ENCODE peak calls at places on chromosomes 4 and X, in ten cellular contexts. H is progenitor cell of endocrine pancreas; X is NCI-H1092; U is Peyer's patch; C is astrocyte; M is endothelial cell; Y is stimulated activated CD4-positive, alpha-beta T cell treated with anti-CD3 and anti-CD28 coated beads, TNF-alpha, amount 100 ng/mL, for 1 hour; P is HS-5; F is left ventricle myocardium superior; R is GM23248. E is an unnamed sample.

GRCh38 chrX:106742831-106743230 is 16.3 kb downstream of the RNF128 start:
- DNase-seq in H (no peak), X (no peak), U (no peak), C (peak), M (no peak), Y (no peak), P (no peak), F (no peak), R (no peak), E (no peak)

GRCh38 chr4:140296871-140297570 is 76.4 kb upstream of the SCOC start:
- DNase-seq in H (no peak), X (peak), U (no peak), C (peak), M (no peak), Y (no peak), P (no peak), F (no peak), R (peak), E (no peak)

GRCh38 chr4:176549161-176549865 is 229.5 kb downstream of the SPCS3 start:
- DNase-seq in H (no peak), X (no peak), U (no peak), C (peak), M (no peak), Y (no peak), P (no peak), F (no peak), R (peak), E (no peak)

GRCh38 chr4:45102716-45103115 is 376.4 kb upstream of the GNPDA2 start:
- DNase-seq in H (no peak), X (no peak), U (no peak), C (no peak), M (no peak), Y (no peak), P (no peak), F (no peak), R (no peak), E (no peak)

GRCh38 chr4:36835246-36835645 is 409.3 kb upstream of the NWD2 start:
- DNase-seq in H (no peak), X (no peak), U (no peak), C (no peak), M (no peak), Y (no peak), P (no peak), F (no peak), R (no peak), E (no peak)

GRCh38 chr4:110020139-110020538 is 107.5 kb downstream of the EGF start:
- DNase-seq in H (no peak), X (no peak), U (no peak), C (peak), M (no peak), Y (no peak), P (no peak), F (no peak), R (no peak), E (no peak)

GRCh38 chr4:55038176-55038890 is 87.1 kb downstream of the KDR start:
- DNase-seq in H (no peak), X (no peak), U (no peak), C (peak), M (no peak), Y (no peak), P (no peak), F (peak), R (peak), E (no peak)

GRCh38 chrX:17590892-17591740 is 146.2 kb upstream of the SCML1 start:
- DNase-seq in H (peak), X (peak), U (peak), C (peak), M (peak), Y (peak), P (no peak), F (peak), R (peak), E (peak)

GRCh38 chr4:159401791-159402380 is 299.0 kb downstream of the RAPGEF2 start:
- DNase-seq in H (no peak), X (no peak), U (no peak), C (peak), M (no peak), Y (no peak), P (peak), F (no peak), R (peak), E (no peak)

GRCh38 chr4:89586864-89587263 is 250.1 kb downstream of the SNCA start:
- DNase-seq in H (no peak), X (no peak), U (no peak), C (no peak), M (no peak), Y (no peak), P (no peak), F (no peak), R (peak), E (no peak)

GRCh38 chr4:102817021-102817605 is 10.2 kb downstream of the UBE2D3 start:
- DNase-seq in H (no peak), X (no peak), U (no peak), C (no peak), M (no peak), Y (no peak), P (no peak), F (no peak), R (no peak), E (no peak)

GRCh38 chr4:166527500-166527899 is 654.5 kb downstream of the TLL1 start:
- DNase-seq in H (no peak), X (no peak), U (no peak), C (peak), M (no peak), Y (no peak), P (no peak), F (no peak), R (no peak), E (no peak)

GRCh38 chr4:866761-867390 is 40.9 kb upstream of the CPLX1 start:
- DNase-seq in H (no peak), X (no peak), U (no peak), C (peak), M (no peak), Y (no peak), P (no peak), F (no peak), R (no peak), E (no peak)

GRCh38 chrX:153400146-153401132 is 711 bp downstream of the PNMA6E start:
- DNase-seq in H (no peak), X (peak), U (no peak), C (no peak), M (peak), Y (peak), P (no peak), F (peak), R (peak), E (no peak)

GRCh38 chr4:156962551-156962974 is 9.0 kb downstream of the PDGFC start:
- DNase-seq in H (no peak), X (no peak), U (no peak), C (peak), M (no peak), Y (no peak), P (peak), F (no peak), R (peak), E (no peak)

GRCh38 chr4:173013232-173013932 is 155.2 kb upstream of the GALNT7 start:
- DNase-seq in H (peak), X (peak), U (no peak), C (no peak), M (peak), Y (peak), P (no peak), F (no peak), R (peak), E (peak)

GRCh38 chrX:37995428-37995827 is 10.9 kb upstream of the SYTL5 start:
- DNase-seq in H (no peak), X (no peak), U (no peak), C (no peak), M (no peak), Y (no peak), P (no peak), F (no peak), R (no peak), E (no peak)

GRCh38 chr4:123776267-123776666 is 379.7 kb downstream of the SPRY1 start:
- DNase-seq in H (no peak), X (no peak), U (no peak), C (no peak), M (no peak), Y (no peak), P (no peak), F (no peak), R (no peak), E (no peak)

GRCh38 chrX:10216208-10216607 is 59.4 kb downstream of the CLCN4 start:
- DNase-seq in H (no peak), X (no peak), U (no peak), C (no peak), M (no peak), Y (no peak), P (no peak), F (no peak), R (no peak), E (no peak)

GRCh38 chr4:179195887-179196286 is 1753.7 kb upstream of the AGA start:
- DNase-seq in H (no peak), X (no peak), U (no peak), C (no peak), M (no peak), Y (no peak), P (no peak), F (no peak), R (no peak), E (no peak)

GRCh38 chr4:11546391-11547160 is 117.9 kb upstream of the HS3ST1 start:
- DNase-seq in H (no peak), X (no peak), U (no peak), C (no peak), M (no peak), Y (no peak), P (no peak), F (no peak), R (no peak), E (no peak)

GRCh38 chr4:38131371-38132139 is 171.4 kb downstream of the PTTG2 start:
- DNase-seq in H (no peak), X (no peak), U (no peak), C (peak), M (no peak), Y (peak), P (no peak), F (no peak), R (no peak), E (no peak)

GRCh38 chr4:73690051-73690744 is 50.2 kb upstream of the CXCL8 start:
- DNase-seq in H (no peak), X (no peak), U (no peak), C (peak), M (no peak), Y (no peak), P (no peak), F (no peak), R (peak), E (no peak)

GRCh38 chr4:168856312-168856711 is 153.7 kb downstream of the CBR4 start:
- DNase-seq in H (no peak), X (no peak), U (no peak), C (peak), M (no peak), Y (no peak), P (peak), F (no peak), R (peak), E (no peak)

GRCh38 chr4:79042079-79042674 is 102.9 kb upstream of the PAQR3 start:
- DNase-seq in H (no peak), X (peak), U (no peak), C (peak), M (peak), Y (no peak), P (peak), F (no peak), R (peak), E (peak)

GRCh38 chrX:123696334-123696733 is 36.5 kb downstream of the THOC2 start:
- DNase-seq in H (no peak), X (no peak), U (no peak), C (no peak), M (no peak), Y (no peak), P (no peak), F (no peak), R (no peak), E (no peak)

GRCh38 chrX:30592846-30593245 is 15.3 kb upstream of the TASL start:
- DNase-seq in H (no peak), X (no peak), U (no peak), C (no peak), M (no peak), Y (no peak), P (no peak), F (no peak), R (no peak), E (no peak)

GRCh38 chrX:19569121-19569805 is 54.0 kb upstream of the MAP3K15 start:
- DNase-seq in H (no peak), X (no peak), U (no peak), C (no peak), M (no peak), Y (no peak), P (no peak), F (peak), R (no peak), E (no peak)

GRCh38 chrX:17527135-17527701 is 152.2 kb downstream of the NHS start:
- DNase-seq in H (no peak), X (no peak), U (no peak), C (no peak), M (no peak), Y (no peak), P (no peak), F (peak), R (no peak), E (peak)

GRCh38 chrX:30156880-30157560 is 58.3 kb upstream of the MAGEB2 start:
- DNase-seq in H (no peak), X (no peak), U (no peak), C (no peak), M (no peak), Y (no peak), P (no peak), F (no peak), R (no peak), E (no peak)

GRCh38 chrX:108114541-108114940 is 23.0 kb downstream of the ATG4A start:
- DNase-seq in H (no peak), X (no peak), U (no peak), C (no peak), M (no peak), Y (no peak), P (no peak), F (no peak), R (no peak), E (no peak)

GRCh38 chrX:149504226-149504914 is 736 bp downstream of the IDS start:
- DNase-seq in H (no peak), X (peak), U (no peak), C (no peak), M (peak), Y (no peak), P (no peak), F (no peak), R (peak), E (no peak)

E was measured in colonic mucosa.